ENCODE peak calls at places on chromosomes 7 and 10, in five cellular contexts. One of them, this sample, is unnamed.

GRCh38 chr7:79664884-79665676 is 211.6 kb upstream of the MAGI2 start:
- DNase-seq in progenitor cell of endocrine pancreas: no peak
- DNase-seq in chondrocyte: no peak
- DNase-seq in H9: no peak
- DNase-seq in ascending aorta: no peak
- DNase-seq in this sample: no peak

GRCh38 chr7:36283711-36284130 is 105.9 kb upstream of the ANLN start:
- DNase-seq in H9: no peak
- DNase-seq in ascending aorta: peak; percentile 66
- DNase-seq in progenitor cell of endocrine pancreas: no peak
- DNase-seq in chondrocyte: no peak
- DNase-seq in this sample: peak; percentile 58

GRCh38 chr10:122054046-122055025 is 65.4 kb downstream of the TACC2 start:
- DNase-seq in ascending aorta: no peak
- DNase-seq in chondrocyte: no peak
- DNase-seq in progenitor cell of endocrine pancreas: no peak
- DNase-seq in H9: peak; percentile 74
- DNase-seq in this sample: no peak

GRCh38 chr7:142785841-142786250 is 15.1 kb downstream of the PRSS2 start:
- DNase-seq in ascending aorta: no peak
- DNase-seq in H9: peak; percentile 45
- DNase-seq in chondrocyte: no peak
- DNase-seq in progenitor cell of endocrine pancreas: no peak
- DNase-seq in this sample: no peak

GRCh38 chr7:29349362-29349761 is 154.8 kb downstream of the CHN2 start:
- DNase-seq in chondrocyte: no peak
- DNase-seq in ascending aorta: no peak
- DNase-seq in H9: no peak
- DNase-seq in progenitor cell of endocrine pancreas: no peak
- DNase-seq in this sample: no peak

GRCh38 chr10:7410306-7410799 is 481 bp downstream of the SFMBT2 start:
- DNase-seq in H9: peak; percentile 68
- DNase-seq in chondrocyte: no peak
- DNase-seq in progenitor cell of endocrine pancreas: no peak
- DNase-seq in ascending aorta: no peak
- DNase-seq in this sample: no peak

GRCh38 chr10:60611291-60611747 is 167.0 kb upstream of the CDK1 start:
- DNase-seq in ascending aorta: no peak
- DNase-seq in progenitor cell of endocrine pancreas: no peak
- DNase-seq in chondrocyte: no peak
- DNase-seq in H9: peak; percentile 34
- DNase-seq in this sample: no peak

GRCh38 chr10:93352638-93353383 is 129.3 kb downstream of the MYOF start:
- DNase-seq in ascending aorta: no peak
- DNase-seq in progenitor cell of endocrine pancreas: no peak
- DNase-seq in H9: no peak
- DNase-seq in chondrocyte: no peak
- DNase-seq in this sample: no peak

GRCh38 chr10:97399843-97400545 is 1.1 kb downstream of the RRP12 start:
- DNase-seq in ascending aorta: no peak
- DNase-seq in progenitor cell of endocrine pancreas: no peak
- DNase-seq in chondrocyte: no peak
- DNase-seq in H9: no peak
- DNase-seq in this sample: no peak

GRCh38 chr7:106679153-106679931 is 18.4 kb upstream of the CCDC71L start:
- DNase-seq in progenitor cell of endocrine pancreas: no peak
- DNase-seq in ascending aorta: no peak
- DNase-seq in H9: no peak
- DNase-seq in chondrocyte: no peak
- DNase-seq in this sample: no peak

GRCh38 chr7:141700848-141701371 is 1.1 kb downstream of the DENND11 start:
- DNase-seq in ascending aorta: no peak
- DNase-seq in progenitor cell of endocrine pancreas: no peak
- DNase-seq in chondrocyte: no peak
- DNase-seq in H9: no peak
- DNase-seq in this sample: no peak

GRCh38 chr10:24465124-24465874 is 256.4 kb downstream of the KIAA1217 start:
- DNase-seq in chondrocyte: no peak
- DNase-seq in progenitor cell of endocrine pancreas: no peak
- DNase-seq in ascending aorta: no peak
- DNase-seq in H9: no peak
- DNase-seq in this sample: no peak

GRCh38 chr7:97117035-97117371 is 495 bp upstream of the SDHAF3 start:
- DNase-seq in H9: no peak
- DNase-seq in ascending aorta: no peak
- DNase-seq in progenitor cell of endocrine pancreas: no peak
- DNase-seq in chondrocyte: no peak
- DNase-seq in this sample: no peak

GRCh38 chr7:97116308-97116707 is 1.2 kb upstream of the SDHAF3 start:
- DNase-seq in ascending aorta: no peak
- DNase-seq in H9: no peak
- DNase-seq in chondrocyte: no peak
- DNase-seq in progenitor cell of endocrine pancreas: no peak
- DNase-seq in this sample: no peak

GRCh38 chr7:97118306-97118917 is 914 bp downstream of the SDHAF3 start:
- DNase-seq in chondrocyte: no peak
- DNase-seq in H9: no peak
- DNase-seq in progenitor cell of endocrine pancreas: no peak
- DNase-seq in ascending aorta: no peak
- DNase-seq in this sample: no peak

GRCh38 chr7:97119747-97120146 is 2.2 kb downstream of the SDHAF3 start:
- DNase-seq in progenitor cell of endocrine pancreas: no peak
- DNase-seq in ascending aorta: no peak
- DNase-seq in chondrocyte: no peak
- DNase-seq in H9: no peak
- DNase-seq in this sample: no peak

GRCh38 chr7:97117372-97118188 is at the start of gene SDHAF3:
- DNase-seq in progenitor cell of endocrine pancreas: peak; percentile 98
- DNase-seq in chondrocyte: peak; percentile 99
- DNase-seq in ascending aorta: peak; percentile 77
- DNase-seq in H9: peak; percentile 99
- DNase-seq in this sample: peak; percentile 95
- TF ChIP-seq CTCF in progenitor cell of endocrine pancreas: peak; percentile 13
- TF ChIP-seq CTCF in chondrocyte: peak; percentile 52
- TF ChIP-seq CTCF in ascending aorta: peak; percentile 17
- TF ChIP-seq CTCF in H9: no peak
- TF ChIP-seq CTCF in this sample: no peak

GRCh38 chr10:117226813-117227451 is 14.0 kb upstream of the SLC18A2 start:
- DNase-seq in ascending aorta: no peak
- DNase-seq in chondrocyte: no peak
- DNase-seq in progenitor cell of endocrine pancreas: no peak
- DNase-seq in H9: peak; percentile 71
- DNase-seq in this sample: no peak
- TF ChIP-seq CTCF in ascending aorta: no peak
- TF ChIP-seq CTCF in chondrocyte: peak; percentile 56
- TF ChIP-seq CTCF in progenitor cell of endocrine pancreas: peak; percentile 58
- TF ChIP-seq CTCF in H9: peak; percentile 84
- TF ChIP-seq CTCF in this sample: no peak

GRCh38 chr10:96130326-96130758 is 245 bp downstream of the ZNF518A start:
- DNase-seq in progenitor cell of endocrine pancreas: peak; percentile 71
- DNase-seq in chondrocyte: peak; percentile 91
- DNase-seq in ascending aorta: no peak
- DNase-seq in H9: peak; percentile 87
- DNase-seq in this sample: peak; percentile 91
- TF ChIP-seq CTCF in progenitor cell of endocrine pancreas: peak; percentile 17
- TF ChIP-seq CTCF in chondrocyte: peak; percentile 32
- TF ChIP-seq CTCF in ascending aorta: no peak
- TF ChIP-seq CTCF in H9: no peak
- TF ChIP-seq CTCF in this sample: no peak

GRCh38 chr7:24763303-24763901 is 6.1 kb upstream of the GSDME start:
- DNase-seq in progenitor cell of endocrine pancreas: no peak
- DNase-seq in chondrocyte: no peak
- DNase-seq in ascending aorta: no peak
- DNase-seq in H9: no peak
- DNase-seq in this sample: no peak

GRCh38 chr7:24764972-24765744 is 7.9 kb upstream of the GSDME start:
- DNase-seq in progenitor cell of endocrine pancreas: no peak
- DNase-seq in chondrocyte: no peak
- DNase-seq in H9: no peak
- DNase-seq in ascending aorta: no peak
- DNase-seq in this sample: no peak

GRCh38 chr7:24769863-24770262 is 12.6 kb upstream of the GSDME start:
- DNase-seq in chondrocyte: no peak
- DNase-seq in progenitor cell of endocrine pancreas: no peak
- DNase-seq in ascending aorta: no peak
- DNase-seq in H9: no peak
- DNase-seq in this sample: peak; percentile 10

GRCh38 chr7:24769014-24769830 is 12.0 kb upstream of the GSDME start:
- DNase-seq in chondrocyte: no peak
- DNase-seq in progenitor cell of endocrine pancreas: no peak
- DNase-seq in ascending aorta: no peak
- DNase-seq in H9: no peak
- DNase-seq in this sample: peak; percentile 7

GRCh38 chr7:24767878-24768569 is 10.8 kb upstream of the GSDME start:
- DNase-seq in H9: no peak
- DNase-seq in ascending aorta: no peak
- DNase-seq in progenitor cell of endocrine pancreas: no peak
- DNase-seq in chondrocyte: no peak
- DNase-seq in this sample: no peak
- TF ChIP-seq CTCF in H9: peak; percentile 43
- TF ChIP-seq CTCF in ascending aorta: no peak
- TF ChIP-seq CTCF in progenitor cell of endocrine pancreas: no peak
- TF ChIP-seq CTCF in chondrocyte: peak; percentile 34
- TF ChIP-seq CTCF in this sample: no peak

GRCh38 chr7:41047789-41048191 is 655.1 kb downstream of the INHBA start:
- DNase-seq in ascending aorta: no peak
- DNase-seq in H9: no peak
- DNase-seq in progenitor cell of endocrine pancreas: no peak
- DNase-seq in chondrocyte: no peak
- DNase-seq in this sample: no peak
- TF ChIP-seq CTCF in ascending aorta: no peak
- TF ChIP-seq CTCF in H9: no peak
- TF ChIP-seq CTCF in progenitor cell of endocrine pancreas: no peak
- TF ChIP-seq CTCF in chondrocyte: no peak
- TF ChIP-seq CTCF in this sample: no peak

DNA sequence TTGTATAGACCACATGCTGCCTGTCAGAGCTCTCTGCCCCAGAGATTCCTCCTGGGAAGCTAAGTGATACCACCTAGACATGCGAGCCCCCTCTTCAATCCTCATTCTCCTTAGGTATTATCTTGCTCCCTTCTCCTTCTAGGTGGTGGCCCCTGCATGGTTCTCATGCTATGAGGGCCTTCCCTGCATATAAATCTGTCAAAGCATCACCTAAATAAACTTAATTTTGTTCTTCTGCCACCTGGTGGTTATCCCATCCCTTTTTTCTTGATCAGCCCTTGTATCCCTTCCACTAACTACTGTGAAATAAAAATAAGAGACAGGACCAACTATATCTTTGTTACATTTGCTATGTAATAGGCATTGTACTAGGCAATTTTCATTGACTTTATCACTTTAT is 242.1 kb downstream of the CDC14C start:
- DNase-seq in progenitor cell of endocrine pancreas: no peak
- DNase-seq in chondrocyte: no peak
- DNase-seq in H9: no peak
- DNase-seq in ascending aorta: no peak
- DNase-seq in this sample: no peak
- TF ChIP-seq CTCF in progenitor cell of endocrine pancreas: peak; percentile 37
- TF ChIP-seq CTCF in chondrocyte: peak; percentile 45
- TF ChIP-seq CTCF in H9: peak; percentile 71
- TF ChIP-seq CTCF in ascending aorta: no peak
- TF ChIP-seq CTCF in this sample: no peak